ENCODE peak calls at places on chromosomes 6 and 20, in six cellular contexts. G is colonic mucosa, Z is IMR-90, M is body of pancreas, S is stomach, C is H9. J is an unnamed sample. For H3K27me3, the result is how much of the 10 kb centered on the place peaks cover.

GRCh38 chr6:106275692-106276091 is 49.9 kb downstream of the ATG5 start:
- DNase-seq in M (no peak), C (no peak), Z (peak), S (no peak), G (no peak), J (no peak)

GRCh38 chr6:154460306-154461071 is 50.0 kb downstream of the CNKSR3 start:
- DNase-seq in G (no peak), C (no peak), Z (peak), S (no peak), M (no peak), J (no peak)

GRCh38 chr6:91681341-91681740 is 1094.5 kb upstream of the MAP3K7 start:
- DNase-seq in C (no peak), M (no peak), S (no peak), G (no peak), Z (no peak), J (no peak)

GRCh38 chr20:44701116-44701865 is 13.9 kb upstream of the CCN5 start:
- DNase-seq in G (no peak), M (no peak), C (peak), Z (peak), S (no peak), J (no peak)

GRCh38 chr6:18501313-18502013 is 114.3 kb downstream of the RNF144B start:
- DNase-seq in G (peak), Z (peak), M (peak), C (no peak), S (no peak), J (no peak)

GRCh38 chr20:31663838-31664695 is 26.4 kb downstream of the COX4I2 start:
- DNase-seq in M (peak), S (peak), Z (no peak), G (peak), C (no peak), J (no peak)

GRCh38 chr6:139473239-139473701 is 98.8 kb upstream of the CITED2 start:
- DNase-seq in G (no peak), C (peak), Z (no peak), S (no peak), M (peak), J (no peak)

GRCh38 chr6:7112741-7113313 is 5.1 kb downstream of the RREB1 start:
- DNase-seq in C (no peak), S (peak), M (peak), Z (no peak), G (peak), J (peak)

GRCh38 chr6:142821860-142822259 is 123.1 kb downstream of the HIVEP2 start:
- DNase-seq in Z (no peak), C (no peak), G (no peak), S (no peak), M (no peak), J (no peak)

GRCh38 chr6:7137335-7138106 is 29.8 kb downstream of the RREB1 start:
- DNase-seq in C (peak), Z (peak), S (no peak), G (peak), M (no peak), J (peak)

GRCh38 chr6:81242634-81243033 is 509.8 kb downstream of the TENT5A start:
- DNase-seq in Z (no peak), S (no peak), G (no peak), M (no peak), C (no peak), J (no peak)

GRCh38 chr6:26470643-26471042 is 12.9 kb downstream of the BTN2A1 start:
- DNase-seq in S (no peak), C (no peak), Z (no peak), G (no peak), M (no peak), J (no peak)

GRCh38 chr6:109095036-109095820 is at the start of gene CEP57L1:
- DNase-seq in C (peak), M (peak), S (peak), Z (peak), G (peak), J (peak)

GRCh38 chr6:128806274-128806673 is 76.7 kb upstream of the LAMA2 start:
- DNase-seq in M (no peak), G (no peak), S (no peak), C (no peak), Z (no peak), J (no peak)

GRCh38 chr6:146990284-146990683 is 213.9 kb upstream of the STXBP5 start:
- DNase-seq in M (no peak), S (no peak), Z (peak), C (no peak), G (no peak), J (no peak)

GRCh38 chr6:13268914-13269532 is 59.3 kb downstream of the TBC1D7 start:
- DNase-seq in M (peak), G (no peak), S (no peak), C (no peak), Z (peak), J (no peak)

GRCh38 chr20:1526896-1527295 is 30.6 kb downstream of the SIRPD start:
- DNase-seq in S (no peak), Z (peak), M (no peak), G (no peak), C (no peak), J (no peak)

GRCh38 chr6:53347250-53347920 is 1.4 kb downstream of the ELOVL5 start:
- DNase-seq in M (no peak), G (peak), S (no peak), C (no peak), Z (peak), J (peak)

GRCh38 chr6:13479971-13480434 is 7.4 kb downstream of the GFOD1 start:
- DNase-seq in G (no peak), M (no peak), Z (no peak), S (no peak), C (no peak), J (no peak)

GRCh38 chr6:32843321-32843978 is 397 bp downstream of the PSMB8 start:
- DNase-seq in C (peak), M (no peak), Z (no peak), S (no peak), G (no peak), J (no peak)

GRCh38 chr20:13173201-13173600 is 47.9 kb upstream of the ISM1 start:
- DNase-seq in S (no peak), Z (no peak), M (no peak), C (no peak), G (no peak), J (no peak)

GRCh38 chr6:24719125-24719931 is at the start of gene C6orf62:
- DNase-seq in M (peak), Z (peak), S (peak), C (no peak), G (peak), J (no peak)

GRCh38 chr20:438581-439469 is 23.5 kb downstream of the TBC1D20 start:
- DNase-seq in Z (no peak), S (peak), G (no peak), M (no peak), C (no peak), J (peak)

GRCh38 chr6:106883808-106884262 is 90.7 kb downstream of the CD24 start:
- DNase-seq in M (no peak), S (no peak), G (no peak), C (no peak), Z (no peak), J (no peak)

GRCh38 chr20:23782366-23782983 is 31.7 kb upstream of the CST1 start:
- DNase-seq in C (peak), S (no peak), G (no peak), M (no peak), Z (peak), J (no peak)

GRCh38 chr6:106442351-106442750 is 81.8 kb downstream of the CRYBG1 start:
- DNase-seq in S (no peak), G (no peak), Z (no peak), M (no peak), C (no peak), J (no peak)

GRCh38 chr6:150152891-150153876 is 10.3 kb downstream of the PPP1R14C start:
- DNase-seq in S (no peak), Z (peak), C (no peak), G (no peak), M (no peak), J (no peak)

GRCh38 chr20:60528141-60528540 is 569.9 kb downstream of the CDH26 start:
- DNase-seq in Z (peak), M (no peak), C (no peak), G (no peak), S (no peak), J (no peak)

GRCh38 chr20:12372557-12372956 is 454.9 kb downstream of the BTBD3 start:
- DNase-seq in M (no peak), Z (no peak), C (no peak), G (no peak), S (no peak), J (no peak)

GRCh38 chr20:25744261-25744660 is 47.6 kb upstream of the ZNF337 start:
- DNase-seq in G (no peak), M (no peak), S (no peak), C (no peak), Z (no peak), J (no peak)

GRCh38 chr20:51586005-51586440 is 43.5 kb upstream of the NFATC2 start:
- DNase-seq in G (no peak), C (no peak), Z (peak), S (no peak), M (no peak), J (no peak)

GRCh38 chr6:107728564-107728897 is 95.6 kb downstream of the SCML4 start:
- DNase-seq in G (no peak), C (no peak), S (no peak), M (no peak), Z (no peak), J (no peak)

GRCh38 chr6:112571886-112572285 is 224.8 kb downstream of the RFPL4B start:
- DNase-seq in C (no peak), Z (peak), G (no peak), S (no peak), M (no peak), J (no peak)

GRCh38 chr6:18155864-18156396 is 708 bp downstream of the KDM1B start:
- DNase-seq in C (peak), S (peak), M (peak), Z (peak), G (peak), J (no peak)

GRCh38 chr6:127483399-127484055 is 24.3 kb upstream of the KIAA0408 start:
- DNase-seq in M (no peak), C (peak), Z (no peak), G (no peak), S (no peak), J (no peak)

GRCh38 chr6:33722103-33722646 is 10.7 kb upstream of the UQCC2 start:
- DNase-seq in M (no peak), C (no peak), S (no peak), G (no peak), Z (no peak), J (no peak)

GRCh38 chr20:63536997-63537524 is at the start of gene PTK6:
- DNase-seq in S (peak), Z (no peak), G (peak), C (no peak), M (peak), J (no peak)

GRCh38 chr6:134169881-134170486 is 117.6 kb upstream of the SLC2A12 start:
- DNase-seq in S (no peak), M (no peak), G (no peak), C (no peak), Z (peak), J (no peak)

GRCh38 chr6:138719011-138719635 is 54.4 kb upstream of the CCDC28A start:
- DNase-seq in S (no peak), G (no peak), M (no peak), Z (peak), C (no peak), J (no peak)

DNA sequence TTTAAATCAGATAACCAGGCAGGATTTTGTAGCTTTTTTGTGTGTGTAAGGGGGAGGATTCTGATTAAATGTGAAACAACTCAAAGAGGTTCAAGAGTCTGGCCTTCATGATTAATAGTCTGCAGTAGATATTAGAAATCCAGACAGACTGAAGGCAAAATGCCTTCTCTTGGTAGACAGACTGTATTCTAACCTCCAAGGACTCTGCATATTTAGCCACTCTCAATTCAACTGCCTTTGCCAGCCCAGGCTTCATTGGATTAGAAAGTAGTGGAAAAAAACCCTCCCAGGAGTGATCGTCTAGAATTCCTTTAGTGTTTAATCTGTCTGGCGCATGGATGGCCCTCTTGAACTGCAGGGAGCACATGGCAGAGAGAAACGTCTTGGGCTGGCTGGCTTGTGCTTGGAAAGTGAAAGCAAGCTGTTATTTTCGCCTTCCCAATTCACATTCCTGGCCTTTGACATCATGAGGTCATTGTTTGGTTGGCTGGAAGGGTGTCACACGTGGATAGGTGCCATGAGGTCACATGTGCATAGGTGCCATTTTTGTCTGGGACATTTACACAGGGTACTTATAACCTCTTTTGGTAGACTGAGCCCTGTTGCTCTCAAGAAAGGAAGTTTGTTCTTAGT is 30.8 kb upstream of the NEDD9 start:
- DNase-seq in S (peak), M (peak), C (no peak), G (peak), Z (peak), J (no peak)
- H3K27ac ChIP-seq in S (peak), M (peak), C (no peak), G (no peak), Z (peak), J (no peak)

GRCh38 chr6:530425-530824 is 126.5 kb downstream of the HUS1B start:
- DNase-seq in M (no peak), G (no peak), S (no peak), C (no peak), Z (no peak), J (no peak)

GRCh38 chr6:528989-529388 is 127.9 kb downstream of the HUS1B start:
- DNase-seq in C (no peak), M (no peak), S (no peak), Z (no peak), G (no peak), J (no peak)

GRCh38 chr6:520820-521219 is 129.3 kb downstream of the IRF4 start:
- DNase-seq in C (no peak), Z (no peak), G (no peak), S (no peak), M (no peak), J (no peak)

GRCh38 chr6:527989-528673 is 128.8 kb downstream of the HUS1B start:
- DNase-seq in Z (no peak), G (no peak), M (no peak), S (no peak), C (no peak), J (no peak)

DNA sequence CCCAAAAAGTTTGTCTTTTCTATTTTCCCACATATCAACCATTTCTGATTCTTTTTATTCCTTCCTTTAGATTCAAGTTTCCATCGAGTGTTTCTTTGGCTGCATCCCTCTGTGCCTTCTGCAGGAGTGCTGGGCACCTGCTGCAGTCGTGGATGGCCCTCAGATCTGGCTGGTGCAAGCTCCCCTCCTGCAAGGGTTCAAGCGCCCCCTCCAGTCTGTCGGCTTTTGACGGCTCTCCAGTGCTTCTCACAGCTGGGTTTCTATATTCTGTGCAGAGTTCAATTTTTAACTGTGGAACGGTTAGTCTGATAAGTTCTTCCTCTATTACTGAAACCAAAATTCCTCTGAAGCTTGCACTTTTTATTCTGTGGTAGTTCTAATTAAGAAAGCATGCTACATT is 132.1 kb downstream of the HUS1B start:
- DNase-seq in M (no peak), Z (no peak), C (no peak), G (no peak), S (no peak), J (peak)
- TF ChIP-seq CTCF in M (no peak), Z (no peak), C (peak), G (no peak), S (no peak), J (peak)

GRCh38 chr6:132341646-132342045 is 59.6 kb downstream of the MOXD1 start:
- DNase-seq in G (no peak), S (no peak), Z (no peak), C (no peak), M (no peak), J (no peak)

GRCh38 chr6:132344811-132345210 is 56.5 kb downstream of the MOXD1 start:
- DNase-seq in M (no peak), G (no peak), S (no peak), C (no peak), Z (no peak), J (no peak)
- H3K27me3 ChIP-seq in M (under half), G (under half), S (under half), C (under half), Z (under half), J (under half)

DNA sequence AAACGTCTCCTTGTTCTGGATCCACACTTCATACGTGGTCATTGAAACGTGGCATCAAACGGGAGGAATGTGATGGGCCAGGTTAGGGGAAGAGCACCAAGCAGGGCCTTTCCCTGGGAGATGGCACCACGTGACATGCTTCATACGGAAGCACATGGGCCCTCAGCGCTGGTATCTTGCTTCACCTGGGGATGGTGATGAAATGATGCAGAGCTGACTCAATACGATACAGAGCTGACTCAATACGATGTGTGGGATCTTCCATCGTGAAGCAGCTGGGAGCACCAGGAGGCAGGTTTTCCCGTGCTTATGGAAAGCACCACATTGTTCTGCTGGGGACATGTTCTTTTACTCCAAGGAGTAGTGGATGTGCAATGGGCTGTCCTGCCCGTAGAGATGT is 22.5 kb upstream of the TAGAP start:
- DNase-seq in M (no peak), Z (no peak), G (peak), C (no peak), S (no peak), J (no peak)
- H3K27ac ChIP-seq in M (no peak), Z (no peak), G (no peak), C (no peak), S (no peak), J (no peak)

DNA sequence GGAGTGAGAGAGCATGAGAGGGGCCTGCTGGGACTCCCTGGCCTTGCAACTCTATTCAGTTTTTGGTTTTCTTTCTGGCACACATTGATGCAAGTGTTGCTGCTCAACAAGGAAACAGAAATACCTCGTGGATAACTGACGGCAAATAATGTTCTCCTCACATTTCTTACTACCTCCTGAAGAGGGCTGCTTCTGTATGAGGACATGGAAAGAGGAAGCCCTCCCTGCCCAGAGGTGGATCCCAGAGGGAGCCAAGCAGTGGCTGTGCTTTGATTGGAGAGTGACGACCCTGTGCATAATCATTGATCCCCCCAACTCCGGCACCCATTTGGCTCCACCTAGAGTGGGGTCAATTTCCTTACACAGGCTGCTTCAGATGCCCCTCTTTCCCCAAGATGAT is 34.6 kb upstream of the SCP2D1 start:
- DNase-seq in C (peak), G (no peak), S (no peak), M (no peak), Z (no peak), J (no peak)
- TF ChIP-seq CTCF in C (peak), G (no peak), S (no peak), M (no peak), Z (peak), J (no peak)